ENCODE peak calls at places on chromosomes 1 and 21, in nine cellular contexts. K, P, M, H, S, Q, A, G and L are unnamed samples.

GRCh38 chr21:43865471-43866181 is 603 bp downstream of the AGPAT3 start:
- DNase-seq in M (peak; percentile 69), P (peak; percentile 50), K (peak; percentile 85), Q (peak; percentile 68), H (peak; percentile 39), A (no peak), S (peak; percentile 39), G (no peak), L (peak; percentile 49)

GRCh38 chr1:223183268-223183862 is 40.3 kb upstream of the TLR5 start:
- DNase-seq in Q (no peak), M (no peak), H (no peak), P (no peak), K (no peak), S (no peak), A (no peak), G (no peak), L (no peak)

GRCh38 chr1:10635385-10635896 is 160.7 kb downstream of the PEX14 start:
- DNase-seq in G (no peak), A (no peak), Q (no peak), S (no peak), K (no peak), P (no peak), M (no peak), H (no peak), L (no peak)

GRCh38 chr1:40898434-40898900 is 36.3 kb upstream of the CITED4 start:
- DNase-seq in A (no peak), S (no peak), M (no peak), H (no peak), P (no peak), G (peak; percentile 76), K (no peak), Q (peak; percentile 19), L (no peak)

GRCh38 chr1:14826172-14826636 is 227.7 kb downstream of the KAZN start:
- DNase-seq in M (no peak), S (no peak), H (no peak), G (no peak), Q (no peak), K (no peak), P (no peak), A (no peak), L (no peak)

GRCh38 chr1:7331926-7332535 is 439.1 kb upstream of the VAMP3 start:
- DNase-seq in H (no peak), A (no peak), Q (no peak), S (no peak), M (no peak), P (no peak), G (no peak), K (no peak), L (no peak)

GRCh38 chr1:76031496-76031895 is 43.0 kb upstream of the ST6GALNAC3 start:
- DNase-seq in G (no peak), S (no peak), H (no peak), P (no peak), Q (no peak), M (no peak), K (no peak), A (no peak), L (no peak)

GRCh38 chr1:68083686-68084085 is 33.3 kb upstream of the DIRAS3 start:
- DNase-seq in K (no peak), H (no peak), A (no peak), Q (no peak), M (no peak), S (no peak), P (no peak), G (no peak), L (no peak)

GRCh38 chr1:199684686-199685273 is 342.7 kb upstream of the NR5A2 start:
- DNase-seq in P (peak; percentile 54), M (no peak), G (no peak), S (peak; percentile 2), H (peak; percentile 28), Q (peak; percentile 17), A (no peak), K (peak; percentile 67), L (no peak)

GRCh38 chr1:47630346-47630745 is 192.5 kb downstream of the FOXD2 start:
- DNase-seq in H (no peak), A (no peak), P (no peak), S (no peak), K (no peak), Q (no peak), G (no peak), M (no peak), L (no peak)

GRCh38 chr1:184597652-184598357 is 156.9 kb downstream of the EDEM3 start:
- DNase-seq in G (no peak), S (no peak), M (no peak), K (no peak), A (no peak), Q (no peak), P (no peak), H (no peak), L (no peak)

GRCh38 chr21:33261635-33262034 is 4.5 kb upstream of the IL10RB start:
- DNase-seq in H (no peak), Q (no peak), K (no peak), G (peak; percentile 63), M (no peak), P (no peak), A (no peak), S (no peak), L (no peak)

GRCh38 chr1:171017431-171017830 is 73.3 kb upstream of the FMO3 start:
- DNase-seq in G (no peak), S (no peak), H (no peak), K (peak; percentile 87), M (no peak), A (no peak), Q (no peak), P (peak; percentile 29), L (no peak)

GRCh38 chr1:102858695-102859094 is 249.6 kb downstream of the COL11A1 start:
- DNase-seq in K (no peak), Q (no peak), A (no peak), H (no peak), G (no peak), P (no peak), S (no peak), M (no peak), L (no peak)

GRCh38 chr1:208047476-208047934 is 136.6 kb upstream of the CD34 start:
- DNase-seq in H (no peak), P (no peak), S (no peak), Q (no peak), A (no peak), K (no peak), M (peak; percentile 61), G (no peak), L (no peak)

GRCh38 chr1:95132762-95133161 is 15.6 kb downstream of the TLCD4 start:
- DNase-seq in Q (no peak), S (no peak), K (no peak), G (no peak), H (no peak), A (no peak), P (no peak), M (no peak), L (no peak)

GRCh38 chr1:32774950-32775634 is 42.1 kb downstream of the YARS1 start:
- DNase-seq in K (no peak), G (no peak), A (no peak), M (no peak), Q (no peak), S (no peak), P (no peak), H (no peak), L (no peak)

GRCh38 chr1:94302497-94302896 is 65.1 kb upstream of the ARHGAP29 start:
- DNase-seq in M (no peak), Q (no peak), K (no peak), S (no peak), A (no peak), H (no peak), P (no peak), G (no peak), L (no peak)

GRCh38 chr1:86640161-86640560 is 64.2 kb upstream of the SH3GLB1 start:
- DNase-seq in Q (no peak), P (no peak), K (no peak), G (no peak), S (no peak), A (no peak), H (no peak), M (no peak), L (no peak)

GRCh38 chr21:45543710-45544448 is 1.6 kb upstream of the SLC19A1 start:
- DNase-seq in H (no peak), M (no peak), K (peak; percentile 34), A (no peak), Q (no peak), P (no peak), S (no peak), G (no peak), L (no peak)

GRCh38 chr1:209611771-209612570 is 28.5 kb downstream of the CAMK1G start:
- DNase-seq in A (no peak), M (no peak), K (no peak), Q (no peak), G (no peak), P (no peak), S (no peak), H (no peak), L (no peak)

GRCh38 chr1:203765029-203765837 is at the start of gene LAX1:
- DNase-seq in H (no peak), K (no peak), P (no peak), Q (peak; percentile 78), S (peak; percentile 62), G (no peak), A (peak; percentile 54), M (no peak), L (no peak)

GRCh38 chr1:44733784-44734183 is 2.8 kb upstream of the RNU5D-1 start:
- DNase-seq in P (no peak), G (no peak), K (no peak), A (no peak), Q (no peak), S (no peak), M (no peak), H (no peak), L (no peak)

GRCh38 chr1:223123238-223123976 is 19.6 kb downstream of the TLR5 start:
- DNase-seq in A (peak; percentile 55), K (peak; percentile 89), Q (peak; percentile 80), S (peak; percentile 65), M (peak; percentile 64), P (peak; percentile 79), G (peak; percentile 51), H (peak; percentile 76), L (peak; percentile 55)

GRCh38 chr21:34684174-34684876 is 15.5 kb downstream of the CLIC6 start:
- DNase-seq in A (no peak), M (no peak), K (no peak), S (no peak), Q (no peak), H (no peak), G (no peak), P (no peak), L (no peak)

GRCh38 chr1:21630571-21631338 is 38.4 kb downstream of the RAP1GAP start:
- DNase-seq in A (no peak), M (no peak), Q (no peak), H (no peak), K (no peak), S (no peak), G (no peak), P (peak; percentile 69), L (no peak)

GRCh38 chr1:209398330-209398991 is 185.1 kb upstream of the CAMK1G start:
- DNase-seq in M (no peak), G (peak; percentile 65), Q (peak; percentile 3), A (no peak), K (no peak), P (no peak), H (no peak), S (no peak), L (no peak)